ENCODE peak calls at places on chromosome 7, in five cellular contexts. Y is HCEC 1CT, Z is EL, G is COLO829, M is amniotic stem cell. Q is an unnamed sample.

GRCh38 chr7:17706734-17707133 is 233.6 kb downstream of the SNX13 start:
- DNase-seq in M (peak), Z (peak), Y (peak), G (peak), Q (peak)

GRCh38 chr7:151661556-151661955 is 141.9 kb upstream of the RHEB start:
- DNase-seq in G (no peak), Y (no peak), Z (no peak), M (no peak), Q (no peak)

GRCh38 chr7:29609162-29610030 is 45.8 kb downstream of the PRR15 start:
- DNase-seq in M (no peak), Y (peak), Z (peak), G (peak), Q (peak)

GRCh38 chr7:151013356-151013727 is 11.0 kb downstream of the ATG9B start:
- DNase-seq in G (no peak), Z (no peak), M (no peak), Y (no peak), Q (no peak)

GRCh38 chr7:98130959-98131358 is 24.3 kb downstream of the LMTK2 start:
- DNase-seq in Z (no peak), Y (no peak), M (no peak), G (no peak), Q (no peak)

GRCh38 chr7:129238546-129238945 is 13.7 kb downstream of the AHCYL2 start:
- DNase-seq in Y (no peak), M (no peak), G (no peak), Z (no peak), Q (no peak)

GRCh38 chr7:116793795-116794360 is 68.5 kb upstream of the CAPZA2 start:
- DNase-seq in G (no peak), M (no peak), Y (no peak), Z (no peak), Q (no peak)

GRCh38 chr7:52592698-52593097 is 442.7 kb upstream of the POM121L12 start:
- DNase-seq in Z (no peak), Y (no peak), G (no peak), M (no peak), Q (no peak)

GRCh38 chr7:16978358-16979244 is 96.8 kb upstream of the AGR3 start:
- DNase-seq in Y (peak), M (peak), Z (peak), G (no peak), Q (peak)

GRCh38 chr7:72343991-72344390 is 68.1 kb downstream of the CALN1 start:
- DNase-seq in M (no peak), G (no peak), Z (no peak), Y (no peak), Q (no peak)

GRCh38 chr7:134126937-134127848 is at the start of gene LRGUK:
- DNase-seq in G (peak), Z (peak), M (peak), Y (peak), Q (peak)

GRCh38 chr7:4273566-4274230 is 408.4 kb upstream of the FOXK1 start:
- DNase-seq in Y (no peak), Z (no peak), G (no peak), M (no peak), Q (no peak)

GRCh38 chr7:106068986-106069385 is 43.1 kb downstream of the SYPL1 start:
- DNase-seq in Y (no peak), M (no peak), Z (peak), G (no peak), Q (no peak)

GRCh38 chr7:43764039-43764789 is 5.7 kb downstream of the BLVRA start:
- DNase-seq in G (no peak), Y (no peak), M (no peak), Z (no peak), Q (no peak)

GRCh38 chr7:134186022-134186421 is 58.9 kb downstream of the LRGUK start:
- DNase-seq in Y (peak), G (no peak), M (no peak), Z (peak), Q (peak)

GRCh38 chr7:22201182-22201880 is 155.6 kb downstream of the RAPGEF5 start:
- DNase-seq in G (no peak), M (no peak), Y (no peak), Z (no peak), Q (no peak)

Q was measured in HFFc6.